ENCODE peak calls at places on chromosome 2, in nine cellular contexts. Q is heart right ventricle, S is stomach, J is ovary, O is cardiac muscle cell, C is thyroid gland, W is colonic mucosa, V is adrenal gland, E is body of pancreas. A is an unnamed sample.

GRCh38 chr2:156769802-156770201 is 333.6 kb downstream of the GPD2 start:
- DNase-seq in Q (no peak), S (no peak), J (no peak), O (no peak), C (no peak), W (no peak), V (no peak), E (no peak), A (no peak)

GRCh38 chr2:114661926-114662670 is 219.7 kb downstream of the DPP10 start:
- DNase-seq in Q (peak; percentile 5), S (no peak), J (no peak), O (peak; percentile 8), C (peak; percentile 46), W (peak; percentile 19), V (peak; percentile 23), E (peak; percentile 14), A (peak; percentile 81)

GRCh38 chr2:233831011-233831721 is 23.2 kb downstream of the HJURP start:
- DNase-seq in Q (no peak), S (peak; percentile 24), J (no peak), O (no peak), C (no peak), W (no peak), V (no peak), E (no peak), A (no peak)

GRCh38 chr2:129721841-129722240 is 257.6 kb upstream of the RAB6C start:
- DNase-seq in Q (no peak), S (no peak), J (no peak), O (no peak), C (no peak), W (no peak), V (no peak), E (no peak), A (no peak)

GRCh38 chr2:57536535-57537231 is 509.9 kb upstream of the VRK2 start:
- DNase-seq in Q (no peak), S (no peak), J (no peak), O (no peak), C (no peak), W (no peak), V (no peak), E (no peak), A (no peak)

GRCh38 chr2:196587061-196587460 is 52.5 kb upstream of the CCDC150 start:
- DNase-seq in Q (no peak), S (no peak), J (no peak), O (no peak), C (no peak), W (no peak), V (no peak), E (no peak), A (no peak)

GRCh38 chr2:73004889-73005596 is 66.5 kb downstream of the SFXN5 start:
- DNase-seq in Q (no peak), S (peak; percentile 11), J (no peak), O (no peak), C (no peak), W (no peak), V (no peak), E (no peak), A (no peak)

GRCh38 chr2:134683561-134684112 is 35.2 kb downstream of the TMEM163 start:
- DNase-seq in Q (no peak), S (no peak), J (no peak), O (peak; percentile 1), C (no peak), W (no peak), V (peak; percentile 67), E (peak; percentile 66), A (no peak)

GRCh38 chr2:189124175-189124574 is 55.4 kb downstream of the COL5A2 start:
- DNase-seq in Q (no peak), S (no peak), J (no peak), O (no peak), C (no peak), W (no peak), V (no peak), E (no peak), A (no peak)

GRCh38 chr2:167607211-167607610 is 640.2 kb downstream of the STK39 start:
- DNase-seq in Q (no peak), S (no peak), J (no peak), O (no peak), C (no peak), W (no peak), V (no peak), E (no peak), A (no peak)

GRCh38 chr2:169351725-169352124 is 10.6 kb downstream of the LRP2 start:
- DNase-seq in Q (no peak), S (no peak), J (no peak), O (no peak), C (no peak), W (no peak), V (no peak), E (no peak), A (no peak)

GRCh38 chr2:226728996-226729395 is 70.6 kb downstream of the IRS1 start:
- DNase-seq in Q (no peak), S (peak; percentile 30), J (no peak), O (no peak), C (no peak), W (no peak), V (no peak), E (no peak), A (no peak)

GRCh38 chr2:226732478-226733188 is 67.0 kb downstream of the IRS1 start:
- DNase-seq in Q (no peak), S (no peak), J (no peak), O (no peak), C (no peak), W (no peak), V (no peak), E (no peak), A (no peak)

GRCh38 chr2:226733189-226733858 is 66.3 kb downstream of the IRS1 start:
- DNase-seq in Q (no peak), S (no peak), J (peak; percentile 28), O (peak; percentile 26), C (no peak), W (no peak), V (no peak), E (peak; percentile 31), A (no peak)

GRCh38 chr2:226727251-226727650 is 72.4 kb downstream of the IRS1 start:
- DNase-seq in Q (no peak), S (no peak), J (no peak), O (no peak), C (no peak), W (no peak), V (no peak), E (no peak), A (no peak)

GRCh38 chr2:226730487-226730886 is 69.1 kb downstream of the IRS1 start:
- DNase-seq in Q (no peak), S (no peak), J (no peak), O (peak; percentile 30), C (peak; percentile 43), W (no peak), V (peak; percentile 29), E (no peak), A (no peak)
- TF ChIP-seq CTCF in Q (peak; percentile 9), S (no peak), J (no peak), O (no peak), C (peak; percentile 39), W (no peak), V (peak; percentile 48), E (no peak), A (no peak)

DNA sequence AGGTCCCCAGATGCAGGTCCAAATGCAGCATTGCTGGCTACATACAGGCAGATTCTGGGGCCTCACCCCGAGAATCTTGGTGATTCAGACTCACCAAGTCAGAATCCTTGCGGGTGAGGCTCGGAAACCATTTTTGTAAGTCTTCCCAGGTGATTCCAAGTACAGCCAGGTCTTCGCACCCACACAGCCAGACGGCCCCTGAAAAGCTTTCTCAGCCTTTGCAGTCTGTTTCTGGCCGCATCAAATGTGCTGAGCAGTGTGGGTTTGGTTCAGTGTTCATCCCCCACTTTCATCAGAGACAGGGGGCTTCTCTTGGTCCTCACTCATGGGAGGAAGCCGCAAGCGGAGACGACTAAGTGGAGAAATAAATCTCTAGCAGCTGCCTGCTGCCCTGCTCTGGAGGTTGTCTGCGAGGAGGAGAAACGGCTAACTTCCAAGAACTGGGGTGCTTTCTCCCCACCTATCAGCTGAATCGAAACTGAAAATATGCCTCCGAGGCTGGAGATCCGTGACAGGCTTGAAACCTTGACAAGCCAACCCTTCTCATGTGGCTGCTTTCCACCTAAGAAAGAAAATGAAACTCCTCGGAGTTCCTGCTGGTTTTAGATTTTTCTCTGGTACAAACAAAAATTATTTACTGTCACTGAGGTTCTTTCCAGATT is 8.9 kb upstream of the TMEM185B start:
- DNase-seq in Q (peak; percentile 45), S (peak; percentile 60), J (peak; percentile 27), O (no peak), C (peak; percentile 66), W (no peak), V (peak; percentile 52), E (no peak), A (no peak)
- H3K27ac ChIP-seq in Q (peak overlapping the region; percentile 82), S (peak overlapping the region; percentile 82), J (no peak overlapping the region), O (no peak overlapping the region), C (peak overlapping the region; percentile 77), W (peak overlapping the region; percentile 80), V (peak overlapping the region; percentile 76), E (peak overlapping the region; percentile 4), A (peak overlapping the region; percentile 71)

GRCh38 chr2:149164827-149165226 is 126.3 kb downstream of the LYPD6B start:
- DNase-seq in Q (no peak), S (no peak), J (no peak), O (no peak), C (no peak), W (no peak), V (no peak), E (no peak), A (no peak)

GRCh38 chr2:149164296-149164695 is 125.8 kb downstream of the LYPD6B start:
- DNase-seq in Q (no peak), S (no peak), J (no peak), O (no peak), C (no peak), W (no peak), V (no peak), E (no peak), A (no peak)

GRCh38 chr2:149169653-149170052 is 131.2 kb downstream of the LYPD6B start:
- DNase-seq in Q (no peak), S (peak; percentile 46), J (no peak), O (no peak), C (no peak), W (peak; percentile 74), V (peak; percentile 11), E (peak; percentile 55), A (no peak)

GRCh38 chr2:149167941-149168340 is 129.4 kb downstream of the LYPD6B start:
- DNase-seq in Q (no peak), S (no peak), J (no peak), O (peak; percentile 25), C (no peak), W (no peak), V (no peak), E (peak; percentile 24), A (no peak)

GRCh38 chr2:149166958-149167810 is 128.7 kb downstream of the LYPD6B start:
- DNase-seq in Q (no peak), S (no peak), J (no peak), O (peak; percentile 26), C (no peak), W (no peak), V (no peak), E (no peak), A (no peak)
- TF ChIP-seq CTCF in Q (no peak), S (no peak), J (no peak), O (no peak), C (no peak), W (no peak), V (no peak), E (no peak), A (no peak)

DNA sequence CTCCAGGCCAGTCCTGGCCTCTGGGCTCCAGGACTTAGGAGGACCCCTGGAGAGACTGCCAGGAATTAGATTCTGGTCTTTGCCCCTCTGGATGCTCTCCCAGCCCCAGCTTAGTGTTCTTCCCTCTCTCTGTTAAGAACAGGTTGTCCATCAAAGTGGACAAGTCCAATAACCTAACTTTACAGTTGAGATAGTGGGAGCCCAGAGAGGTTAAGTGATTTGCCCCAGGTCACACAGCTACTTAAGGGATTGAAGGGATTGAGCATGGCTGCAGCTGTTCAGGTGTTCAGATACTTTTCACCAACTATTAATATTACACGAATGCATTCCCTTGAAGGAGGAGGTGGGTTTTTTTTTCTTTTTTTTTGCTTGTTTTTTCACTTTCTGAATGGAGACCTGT is 57.6 kb downstream of the EDAR start:
- DNase-seq in Q (no peak), S (no peak), J (no peak), O (no peak), C (no peak), W (no peak), V (no peak), E (no peak), A (no peak)
- H3K27ac ChIP-seq in Q (no peak overlapping the region), S (no peak overlapping the region), J (no peak overlapping the region), O (no peak overlapping the region), C (no peak overlapping the region), W (no peak overlapping the region), V (no peak overlapping the region), E (no peak overlapping the region), A (no peak overlapping the region)